ENCODE peak calls at places on chromosomes 7 and 10, in eight cellular contexts. Q is nucleus accumbens; E is HL-60; R is Panc1; B is NCI-H345; F is Daoy; I is tibial nerve; V is stimulated activated CD8-positive, alpha-beta memory T cell treated with anti-CD3 and anti-CD28 coated beads, Interleukin-4, amount 100 ng/mL, for 1 hour. J is an unnamed sample.

GRCh38 chr10:50470345-50470744 is 153.4 kb downstream of the SGMS1 start:
- DNase-seq in Q (no peak), E (no peak), R (no peak), B (no peak), F (no peak), I (no peak), V (no peak), J (no peak)

GRCh38 chr10:104342941-104343411 is 4.7 kb upstream of the ITPRIP start:
- DNase-seq in Q (no peak), E (no peak), R (no peak), B (no peak), F (no peak), I (no peak), V (no peak), J (no peak)

GRCh38 chr10:101258179-101258885 is 29.1 kb upstream of the LBX1 start:
- DNase-seq in Q (no peak), E (no peak), R (no peak), B (no peak), F (peak), I (no peak), V (no peak), J (no peak)

GRCh38 chr10:113524539-113525490 is 28.0 kb upstream of the HABP2 start:
- DNase-seq in Q (no peak), E (no peak), R (no peak), B (no peak), F (peak), I (no peak), V (no peak), J (no peak)

GRCh38 chr10:91190876-91191580 is 29.4 kb upstream of the PCGF5 start:
- DNase-seq in Q (peak), E (no peak), R (no peak), B (no peak), F (peak), I (no peak), V (no peak), J (no peak)

GRCh38 chr7:65233409-65234034 is 140.1 kb upstream of the ZNF92 start:
- DNase-seq in Q (no peak), E (no peak), R (no peak), B (no peak), F (peak), I (no peak), V (no peak), J (no peak)

GRCh38 chr10:5040781-5041470 is 37.3 kb upstream of the AKR1C2 start:
- DNase-seq in Q (no peak), E (no peak), R (no peak), B (no peak), F (no peak), I (no peak), V (no peak), J (no peak)

GRCh38 chr10:23945845-23946244 is 263.1 kb upstream of the KIAA1217 start:
- DNase-seq in Q (no peak), E (no peak), R (no peak), B (no peak), F (no peak), I (no peak), V (no peak), J (no peak)